ENCODE peak calls at places on chromosomes 2 and 18, in four cellular contexts. J is left lung, H is IMR-90, U is endodermal cell. Z is an unnamed sample.

GRCh38 chr2:172431428-172431827 is 4.0 kb downstream of the ITGA6 start:
- DNase-seq in H (no peak), J (peak), U (no peak), Z (no peak)

GRCh38 chr2:133360190-133360589 is 208.1 kb downstream of the NCKAP5 start:
- DNase-seq in U (no peak), J (no peak), H (no peak), Z (no peak)

GRCh38 chr2:204529795-204530463 is 15.3 kb upstream of the PARD3B start:
- DNase-seq in H (no peak), J (no peak), U (no peak), Z (no peak)

GRCh38 chr2:192194866-192195547 is at the start of gene TMEFF2:
- DNase-seq in U (peak), H (peak), J (peak), Z (peak)

GRCh38 chr18:27202771-27203170 is 17.7 kb upstream of the CHST9 start:
- DNase-seq in J (no peak), U (no peak), H (no peak), Z (no peak)

GRCh38 chr2:37364351-37364750 is 19.9 kb downstream of the QPCT start:
- DNase-seq in U (peak), H (no peak), J (no peak), Z (no peak)

GRCh38 chr2:200399046-200399445 is 92.6 kb downstream of the SPATS2L start:
- DNase-seq in H (peak), U (no peak), J (no peak), Z (no peak)

GRCh38 chr18:67875936-67876335 is 359.4 kb upstream of the DSEL start:
- DNase-seq in H (peak), U (no peak), J (no peak), Z (no peak)

GRCh38 chr2:127700527-127701192 is 637 bp upstream of the SFT2D3 start:
- DNase-seq in H (no peak), U (peak), J (peak), Z (peak)

GRCh38 chr2:170017848-170018492 is 160.0 kb upstream of the MYO3B start:
- DNase-seq in U (no peak), H (peak), J (no peak), Z (no peak)

GRCh38 chr2:227884511-227884947 is 13.1 kb downstream of the DAW1 start:
- DNase-seq in H (peak), J (peak), U (peak), Z (peak)

GRCh38 chr18:66734451-66734850 is 130.6 kb upstream of the CDH19 start:
- DNase-seq in J (no peak), H (no peak), U (no peak), Z (no peak)

GRCh38 chr2:68223419-68223818 is 28.9 kb downstream of the PPP3R1 start:
- DNase-seq in H (peak), U (no peak), J (no peak), Z (no peak)

GRCh38 chr2:102337012-102337411 is 18.6 kb upstream of the IL18R1 start:
- DNase-seq in U (no peak), J (no peak), H (no peak), Z (no peak)

GRCh38 chr2:120291464-120292311 is 39.0 kb downstream of the RALB start:
- DNase-seq in J (no peak), U (no peak), H (peak), Z (no peak)

GRCh38 chr2:157785200-157785599 is 90.9 kb downstream of the ACVR1 start:
- DNase-seq in U (no peak), J (no peak), H (peak), Z (no peak)

GRCh38 chr2:43877782-43878464 is 39.2 kb downstream of the ABCG8 start:
- DNase-seq in J (peak), H (peak), U (peak), Z (no peak)

GRCh38 chr18:59718108-59719057 is 21.2 kb upstream of the CCBE1 start:
- DNase-seq in U (peak), H (peak), J (no peak), Z (no peak)

GRCh38 chr2:231530099-231531085 is at the start of gene NMUR1:
- DNase-seq in H (no peak), J (no peak), U (peak), Z (no peak)

GRCh38 chr2:239157766-239158165 is 243.1 kb downstream of the HDAC4 start:
- DNase-seq in U (peak), J (peak), H (peak), Z (no peak)

GRCh38 chr18:24112874-24113615 is 25.8 kb upstream of the CABYR start:
- DNase-seq in U (peak), J (no peak), H (peak), Z (no peak)

GRCh38 chr2:143481231-143481613 is 352.0 kb downstream of the ARHGAP15 start:
- DNase-seq in U (no peak), H (no peak), J (no peak), Z (no peak)

GRCh38 chr18:24052053-24052452 is 37.5 kb downstream of the TTC39C start:
- DNase-seq in U (no peak), J (no peak), H (no peak), Z (no peak)

GRCh38 chr2:166610180-166610919 is 116.3 kb upstream of the SCN7A start:
- DNase-seq in U (peak), J (no peak), H (no peak), Z (no peak)

GRCh38 chr2:95267458-95268207 is 6.6 kb upstream of the PROM2 start:
- DNase-seq in J (no peak), U (no peak), H (peak), Z (peak)

GRCh38 chr2:75041226-75041625 is 82.8 kb downstream of the POLE4 start:
- DNase-seq in H (no peak), U (no peak), J (no peak), Z (no peak)

GRCh38 chr2:33069894-33070651 is 123.3 kb downstream of the LTBP1 start:
- DNase-seq in J (peak), H (peak), U (no peak), Z (peak)

GRCh38 chr18:32435631-32436500 is 34.8 kb downstream of the GAREM1 start:
- DNase-seq in H (no peak), U (peak), J (no peak), Z (no peak)

GRCh38 chr2:109644571-109645275 is 30.6 kb downstream of the SOWAHC start:
- DNase-seq in H (no peak), U (peak), J (peak), Z (peak)

GRCh38 chr18:62486290-62486964 is 36.4 kb upstream of the ZCCHC2 start:
- DNase-seq in U (peak), H (peak), J (peak), Z (no peak)

GRCh38 chr2:199806179-199806578 is 44.8 kb downstream of the FTCDNL1 start:
- DNase-seq in J (no peak), U (no peak), H (peak), Z (no peak)

GRCh38 chr2:152558174-152559091 is 158.8 kb downstream of the PRPF40A start:
- DNase-seq in U (no peak), H (peak), J (no peak), Z (no peak)

GRCh38 chr18:57738078-57738477 is 65.0 kb downstream of the ATP8B1 start:
- DNase-seq in H (no peak), U (no peak), J (no peak), Z (no peak)

GRCh38 chr2:39395313-39395712 is 41.8 kb downstream of the MAP4K3 start:
- DNase-seq in H (no peak), J (no peak), U (no peak), Z (no peak)

GRCh38 chr2:158665536-158666302 is 129.4 kb upstream of the DAPL1 start:
- DNase-seq in H (peak), J (no peak), U (no peak), Z (no peak)

GRCh38 chr2:40036241-40036640 is 257.2 kb upstream of the THUMPD2 start:
- DNase-seq in H (no peak), U (no peak), J (no peak), Z (no peak)

GRCh38 chr2:28389399-28390240 is 3.0 kb upstream of the FOSL2 start:
- DNase-seq in J (no peak), U (peak), H (no peak), Z (no peak)
- TF ChIP-seq CTCF in J (no peak), U (peak), H (no peak), Z (no peak)

GRCh38 chr2:221780281-221780688 is 208.2 kb upstream of the EPHA4 start:
- DNase-seq in H (peak), U (no peak), J (no peak), Z (no peak)
- H3K27ac ChIP-seq in H (peak), U (no peak), J (no peak), Z (no peak)

DNA sequence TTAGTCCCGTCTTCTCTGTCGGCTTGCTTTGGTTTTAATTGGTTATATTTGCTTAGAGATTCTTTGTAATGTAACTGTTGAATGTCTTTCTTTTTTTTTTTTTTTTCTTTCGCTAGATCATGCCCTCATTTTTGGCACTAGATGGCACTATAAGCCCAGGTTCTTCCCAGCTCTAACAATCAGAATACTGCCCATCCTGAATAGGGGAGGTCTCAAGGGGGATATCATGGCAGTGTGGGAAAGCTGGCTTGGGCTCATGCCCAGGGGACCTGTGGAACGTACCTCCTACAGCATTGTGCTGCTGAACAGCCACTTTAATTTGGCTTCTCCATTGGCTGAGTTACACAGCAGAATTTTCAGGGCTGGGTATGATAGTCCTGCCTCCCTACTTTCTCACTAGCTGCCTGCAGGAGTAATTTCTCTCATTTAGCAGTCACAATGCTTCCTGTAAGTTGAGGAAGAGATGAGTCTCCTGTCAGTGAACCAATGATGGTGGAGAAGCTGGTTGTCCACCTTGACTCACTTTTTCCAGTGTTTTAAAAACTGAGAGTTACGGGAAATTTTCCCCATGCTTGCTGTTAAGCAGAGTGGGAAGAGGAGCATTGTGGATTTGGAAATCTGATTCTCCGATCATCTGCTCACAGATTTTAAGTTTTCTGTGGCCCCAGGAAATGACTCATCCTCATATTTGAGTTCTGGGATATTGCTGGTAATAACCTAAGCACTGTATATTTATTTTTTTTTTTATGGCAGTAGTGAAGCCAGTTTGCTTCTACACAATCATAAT is 47.2 kb downstream of the RAD51AP2 start:
- DNase-seq in J (no peak), H (peak), U (peak), Z (no peak)
- TF ChIP-seq CTCF in J (no peak), H (peak), U (peak), Z (no peak)

DNA sequence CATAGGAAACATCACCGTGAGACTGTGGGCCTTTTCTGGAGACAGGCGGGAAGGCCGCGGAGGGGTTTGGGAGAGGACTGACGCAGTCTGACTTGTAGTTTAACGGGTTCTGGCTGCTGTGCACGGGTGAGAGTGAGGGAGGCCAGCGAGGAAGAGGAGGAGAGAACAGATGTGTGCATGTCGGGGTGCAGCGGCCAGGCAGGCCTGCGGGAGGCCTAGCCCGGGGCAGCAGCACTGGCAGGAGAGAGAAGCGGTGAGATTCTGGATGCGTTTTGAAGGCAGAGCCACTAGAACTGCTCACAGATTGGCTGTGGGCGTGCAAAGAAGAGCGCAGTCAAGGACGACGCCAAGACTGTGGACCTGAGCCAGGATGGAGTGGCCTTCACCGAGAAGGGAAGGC is 53.9 kb downstream of the PTGR3 start:
- DNase-seq in J (no peak), U (peak), H (no peak), Z (peak)
- H3K27ac ChIP-seq in J (no peak), U (no peak), H (no peak), Z (no peak)

DNA sequence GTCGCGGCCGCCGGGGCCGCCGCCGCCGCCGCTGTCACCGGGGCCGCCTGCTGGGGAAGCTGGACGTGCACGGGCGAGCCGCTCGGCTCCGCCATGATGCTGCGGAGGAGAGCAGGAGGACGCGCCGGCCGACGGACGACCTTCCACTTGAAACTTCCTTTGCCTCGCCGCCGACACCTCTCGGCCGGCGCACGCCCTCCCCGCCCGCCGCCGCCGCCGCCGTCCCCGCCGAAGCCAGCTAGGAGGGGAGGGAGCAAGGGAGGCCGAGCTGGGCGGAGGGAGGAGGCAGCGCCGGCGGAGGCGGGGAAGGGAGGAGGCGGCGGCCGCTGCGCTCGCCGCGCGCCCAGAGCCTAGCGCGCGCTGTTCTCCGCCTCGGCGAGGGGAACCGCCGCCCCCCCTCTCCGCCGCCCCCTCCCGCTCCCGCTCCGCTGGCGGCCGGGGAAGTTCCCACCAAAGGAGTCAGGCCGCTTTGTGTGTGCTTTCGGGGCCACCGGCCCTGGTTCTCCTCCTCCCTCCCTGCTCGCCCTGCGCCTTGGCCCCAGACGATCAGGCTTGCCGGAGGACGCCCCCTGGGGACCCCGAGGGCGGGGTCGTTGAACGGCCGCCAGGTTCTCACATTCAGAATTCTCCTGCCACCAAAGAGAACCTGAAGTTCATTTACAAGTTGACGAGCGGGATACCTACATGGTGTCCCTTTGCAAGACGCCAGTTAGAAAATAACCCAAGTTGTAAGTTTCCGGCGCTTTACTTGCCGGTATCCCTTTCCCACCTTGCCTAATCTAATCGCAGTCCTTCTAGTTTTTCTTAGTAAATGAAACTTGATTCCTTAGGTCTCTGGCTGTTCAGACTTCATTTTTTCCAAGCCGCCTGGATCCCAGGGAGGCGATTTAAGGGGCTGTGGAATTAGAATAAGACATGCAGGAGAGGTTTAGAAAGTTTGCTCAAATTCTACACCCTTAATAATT is at the start of gene STK39:
- DNase-seq in J (peak), U (peak), H (peak), Z (no peak)
- TF ChIP-seq CTCF in J (no peak), U (peak), H (peak), Z (peak)

GRCh38 chr2:30147715-30148611 is 1.2 kb downstream of the YPEL5 start:
- DNase-seq in H (peak), J (peak), U (peak), Z (peak)

GRCh38 chr2:30148850-30149249 is 2.0 kb downstream of the YPEL5 start:
- DNase-seq in U (peak), H (no peak), J (no peak), Z (no peak)

GRCh38 chr2:30149976-30150375 is 3.2 kb downstream of the YPEL5 start:
- DNase-seq in H (no peak), U (no peak), J (no peak), Z (no peak)

GRCh38 chr2:30150786-30151185 is 4.0 kb downstream of the YPEL5 start:
- DNase-seq in H (no peak), U (no peak), J (no peak), Z (no peak)

DNA sequence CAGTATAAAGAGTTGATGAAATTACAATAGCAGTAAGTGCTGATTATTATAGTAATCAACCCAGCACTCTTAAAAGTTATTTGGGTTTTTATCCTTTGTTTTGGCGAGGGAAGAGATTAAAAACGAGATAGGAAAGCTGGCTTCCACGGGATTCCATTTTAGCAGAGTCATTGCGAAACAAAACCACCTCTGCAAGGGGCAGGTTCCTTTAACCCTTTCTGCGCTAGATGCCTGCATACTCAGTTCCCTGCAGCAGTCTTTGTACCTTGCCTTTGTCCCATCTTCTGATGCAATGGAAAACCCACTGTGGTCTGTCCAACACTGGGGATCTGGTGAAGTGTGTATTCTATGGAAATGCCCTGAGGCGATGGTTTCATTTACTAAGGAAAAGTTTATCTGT is 2.7 kb downstream of the YPEL5 start:
- DNase-seq in J (no peak), U (peak), H (no peak), Z (no peak)
- H3K27ac ChIP-seq in J (no peak), U (no peak), H (no peak), Z (no peak)